ENCODE peak calls at places on chromosome 11, in seven cellular contexts. Y is T47D; Z is naive thymus-derived CD4-positive, alpha-beta T cell; L is NCI-H1048; U is stimulated activated CD8-positive, alpha-beta memory T cell treated with anti-CD3 and anti-CD28 coated beads, Interleukin-7, amount 100 ng/mL, for 1 hour; G is activated T-cell treated with anti-CD3 and anti-CD28 coated beads for 1 hour; H is RWPE1. E is an unnamed sample.

GRCh38 chr11:72348250-72348649 is 86.1 kb downstream of the CLPB start:
- DNase-seq in L (no peak), H (no peak), Z (no peak), Y (peak), G (no peak), U (no peak), E (no peak)

GRCh38 chr11:35820614-35821013 is 123.2 kb upstream of the LDLRAD3 start:
- DNase-seq in H (no peak), L (no peak), G (no peak), U (no peak), Y (no peak), Z (no peak), E (no peak)

GRCh38 chr11:86548278-86548917 is 124.0 kb downstream of the ME3 start:
- DNase-seq in H (no peak), Y (no peak), L (no peak), U (no peak), G (no peak), Z (no peak), E (no peak)

GRCh38 chr11:82776377-82776776 is 42.7 kb upstream of the FAM181B start:
- DNase-seq in L (no peak), G (no peak), H (no peak), Z (no peak), Y (no peak), U (no peak), E (no peak)

GRCh38 chr11:23644443-23644842 is 784.2 kb upstream of the CCDC179 start:
- DNase-seq in Y (no peak), L (peak), G (no peak), H (no peak), U (no peak), Z (no peak), E (no peak)

GRCh38 chr11:77203901-77204755 is 76.1 kb downstream of the MYO7A start:
- DNase-seq in U (no peak), L (no peak), H (no peak), Z (no peak), G (no peak), Y (no peak), E (no peak)

GRCh38 chr11:82831364-82831763 is 68.9 kb downstream of the PRCP start:
- DNase-seq in L (no peak), U (no peak), H (no peak), G (no peak), Z (no peak), Y (no peak), E (no peak)

GRCh38 chr11:844693-845644 is 2.3 kb downstream of the TSPAN4 start:
- DNase-seq in G (no peak), U (no peak), H (peak), Z (no peak), Y (peak), L (no peak), E (peak)

GRCh38 chr11:1760351-1761109 is 3.2 kb downstream of the CTSD start:
- DNase-seq in Z (no peak), H (no peak), L (no peak), U (no peak), Y (peak), G (no peak), E (peak)

GRCh38 chr11:63020671-63021255 is 5.1 kb upstream of the SLC22A8 start:
- DNase-seq in Z (no peak), L (no peak), Y (peak), U (no peak), G (no peak), H (no peak), E (no peak)

GRCh38 chr11:76152086-76152658 is 54.1 kb downstream of the WNT11 start:
- DNase-seq in H (peak), G (peak), Y (peak), U (peak), L (peak), Z (peak), E (peak)

GRCh38 chr11:41306435-41306834 is 153.0 kb downstream of the LRRC4C start:
- DNase-seq in U (no peak), Y (no peak), L (no peak), H (no peak), Z (no peak), G (no peak), E (no peak)

GRCh38 chr11:9974375-9974774 is 310.5 kb downstream of the SWAP70 start:
- DNase-seq in H (no peak), U (no peak), G (no peak), Y (peak), Z (no peak), L (no peak), E (no peak)

GRCh38 chr11:5643585-5643984 is 18.8 kb downstream of the TRIM34 start:
- DNase-seq in U (no peak), Z (no peak), Y (no peak), L (no peak), H (no peak), G (no peak), E (no peak)

GRCh38 chr11:61281581-61282250 is 13.4 kb downstream of the VWCE start:
- DNase-seq in U (no peak), G (no peak), H (peak), Z (no peak), L (no peak), Y (peak), E (peak)

GRCh38 chr11:16895306-16895705 is 118.9 kb downstream of the PLEKHA7 start:
- DNase-seq in Y (no peak), Z (no peak), U (no peak), G (no peak), L (no peak), H (no peak), E (no peak)

GRCh38 chr11:120564573-120565301 is 53.2 kb downstream of the GRIK4 start:
- DNase-seq in Z (no peak), Y (no peak), L (no peak), U (no peak), G (no peak), H (no peak), E (no peak)

GRCh38 chr11:74449369-74449931 is 17.9 kb downstream of the KCNE3 start:
- DNase-seq in L (peak), G (peak), H (peak), Z (peak), Y (peak), U (no peak), E (no peak)

GRCh38 chr11:94787798-94788197 is 19.6 kb downstream of the AMOTL1 start:
- DNase-seq in Z (no peak), Y (no peak), U (no peak), G (no peak), H (no peak), L (no peak), E (no peak)

GRCh38 chr11:111283945-111284481 is 14.3 kb upstream of the POU2AF3 start:
- DNase-seq in L (no peak), U (no peak), Y (no peak), Z (no peak), G (no peak), H (no peak), E (peak)

GRCh38 chr11:4569075-4569474 is 12.5 kb upstream of the OR52I2 start:
- DNase-seq in H (no peak), L (no peak), Z (no peak), U (no peak), G (no peak), Y (no peak), E (no peak)

GRCh38 chr11:44927174-44927661 is 23.5 kb downstream of the TP53I11 start:
- DNase-seq in Z (peak), G (peak), H (peak), U (peak), L (peak), Y (peak), E (peak)

GRCh38 chr11:113385749-113386148 is 1.8 kb upstream of the ANKK1 start:
- DNase-seq in Y (no peak), L (no peak), H (no peak), Z (no peak), G (no peak), U (no peak), E (no peak)

GRCh38 chr11:114846040-114846791 is 167.9 kb downstream of the NXPE2 start:
- DNase-seq in Y (no peak), L (no peak), H (no peak), U (no peak), Z (no peak), G (no peak), E (no peak)

GRCh38 chr11:72015511-72016061 is 16.9 kb downstream of the IL18BP start:
- DNase-seq in Z (no peak), H (no peak), U (no peak), G (no peak), Y (no peak), L (no peak), E (no peak)

GRCh38 chr11:43556892-43557291 is 123.6 kb upstream of the HSD17B12 start:
- DNase-seq in Z (no peak), H (no peak), G (no peak), Y (no peak), U (no peak), L (no peak), E (no peak)

GRCh38 chr11:1307998-1308744 is 1.3 kb downstream of the TOLLIP start:
- DNase-seq in G (no peak), Y (no peak), H (peak), U (no peak), L (no peak), Z (no peak), E (no peak)

GRCh38 chr11:71421392-71421950 is 26.7 kb downstream of the DHCR7 start:
- DNase-seq in H (no peak), U (no peak), Y (no peak), L (no peak), Z (no peak), G (no peak), E (no peak)

GRCh38 chr11:43969543-43969942 is 27.1 kb downstream of the C11orf96 start:
- DNase-seq in Y (no peak), H (no peak), U (no peak), G (no peak), Z (no peak), L (no peak), E (no peak)

GRCh38 chr11:36400768-36401455 is 104.8 kb downstream of the PRR5L start:
- DNase-seq in U (no peak), Z (no peak), L (no peak), H (no peak), Y (no peak), G (no peak), E (no peak)

GRCh38 chr11:114280696-114281095 is 15.5 kb upstream of the NNMT start:
- DNase-seq in U (no peak), L (no peak), Z (peak), H (peak), G (no peak), Y (peak), E (peak)

GRCh38 chr11:103279821-103280220 is 170.6 kb downstream of the DYNC2H1 start:
- DNase-seq in H (peak), L (no peak), Y (no peak), G (no peak), Z (no peak), U (no peak), E (no peak)

GRCh38 chr11:89293966-89294679 is 116.4 kb downstream of the TYR start:
- DNase-seq in U (no peak), Y (peak), L (no peak), H (no peak), Z (no peak), G (no peak), E (no peak)